ENCODE peak calls at places on chromosomes 2 and 18, in ten cellular contexts. R is heart left ventricle, S is tibial artery, O is neuronal stem cell, C is breast epithelium, N is heart right ventricle, W is K562, I is colonic mucosa, Y is SJSA1, E is upper lobe of right lung. U is an unnamed sample.

GRCh38 chr18:39685303-39685902 is 2119.8 kb upstream of the CELF4 start:
- DNase-seq in R (no peak), C (no peak), E (no peak), W (no peak), Y (no peak), N (no peak), I (no peak), S (no peak), O (peak; percentile 86), U (no peak)

GRCh38 chr2:189002079-189002478 is 27.9 kb downstream of the COL3A1 start:
- DNase-seq in E (no peak), N (no peak), O (no peak), I (no peak), C (no peak), Y (peak; percentile 52), R (no peak), W (no peak), S (no peak), U (no peak)

GRCh38 chr18:22346968-22347611 is 70.6 kb downstream of the CTAGE1 start:
- DNase-seq in O (peak; percentile 54), C (no peak), W (no peak), N (peak; percentile 81), I (peak; percentile 93), S (peak; percentile 79), R (peak; percentile 85), E (peak; percentile 84), Y (peak; percentile 59), U (peak; percentile 17)

GRCh38 chr2:45743531-45744391 is 92.3 kb downstream of the PRKCE start:
- DNase-seq in S (peak; percentile 49), W (no peak), C (no peak), E (no peak), Y (no peak), R (peak; percentile 68), I (peak; percentile 44), N (peak; percentile 39), O (no peak), U (no peak)

GRCh38 chr2:167787021-167787420 is 460.4 kb downstream of the STK39 start:
- DNase-seq in R (no peak), Y (no peak), C (no peak), I (peak; percentile 27), N (no peak), O (no peak), S (no peak), W (no peak), E (no peak), U (no peak)

GRCh38 chr18:63312731-63313408 is 6.7 kb downstream of the BCL2 start:
- DNase-seq in N (no peak), O (no peak), R (no peak), C (no peak), S (no peak), W (no peak), Y (no peak), E (no peak), I (no peak), U (no peak)

GRCh38 chr2:168816369-168816768 is 13.9 kb downstream of the NOSTRIN start:
- DNase-seq in N (no peak), E (no peak), C (no peak), Y (no peak), I (no peak), S (no peak), W (no peak), O (no peak), R (no peak), U (no peak)

GRCh38 chr2:148524519-148524919 is 120.0 kb upstream of the EPC2 start:
- DNase-seq in R (no peak), Y (no peak), N (no peak), O (no peak), C (no peak), I (no peak), S (no peak), W (no peak), E (no peak), U (no peak)

GRCh38 chr2:129849559-129850160 is 129.8 kb upstream of the RAB6C start:
- DNase-seq in Y (peak; percentile 42), E (no peak), W (peak; percentile 42), R (no peak), S (no peak), I (no peak), N (no peak), O (peak; percentile 73), C (no peak), U (peak; percentile 68)

GRCh38 chr2:86393521-86394490 is 47.4 kb upstream of the KDM3A start:
- DNase-seq in R (no peak), N (no peak), I (peak; percentile 41), C (no peak), O (no peak), Y (peak; percentile 28), E (no peak), W (no peak), S (no peak), U (no peak)

GRCh38 chr18:77111449-77112160 is 21.0 kb downstream of the MBP start:
- DNase-seq in R (peak; percentile 18), E (no peak), I (peak; percentile 47), O (no peak), S (no peak), N (no peak), C (peak; percentile 10), W (no peak), Y (no peak), U (no peak)
- H3K4me1 ChIP-seq in R (peaks cover 30% of the 10 kb centered on the region), E (peaks cover 80% of the 10 kb centered on the region), I (peaks cover 11% of the 10 kb centered on the region), O (peaks cover 5% of the 10 kb centered on the region), S (no peaks in the 10 kb centered on the region), N (peaks cover 36% of the 10 kb centered on the region), C (peaks cover 2% of the 10 kb centered on the region), W (no peaks in the 10 kb centered on the region), Y (peaks cover 25% of the 10 kb centered on the region), U (no peaks in the 10 kb centered on the region)

GRCh38 chr18:73983970-73984369 is 163.7 kb downstream of the FBXO15 start:
- DNase-seq in I (no peak), O (no peak), S (no peak), R (no peak), W (no peak), E (no peak), C (no peak), N (no peak), Y (no peak), U (no peak)

GRCh38 chr18:73986711-73987110 is 160.9 kb downstream of the FBXO15 start:
- DNase-seq in I (no peak), C (no peak), E (no peak), W (no peak), R (no peak), S (no peak), Y (no peak), N (no peak), O (no peak), U (no peak)

GRCh38 chr18:73990241-73990640 is 157.4 kb downstream of the FBXO15 start:
- DNase-seq in I (no peak), W (no peak), R (no peak), N (no peak), C (no peak), Y (no peak), E (no peak), O (no peak), S (no peak), U (no peak)

GRCh38 chr18:73985855-73986254 is 161.8 kb downstream of the FBXO15 start:
- DNase-seq in S (no peak), E (no peak), N (no peak), W (no peak), I (no peak), C (no peak), O (no peak), Y (no peak), R (no peak), U (no peak)

GRCh38 chr18:73987247-73987980 is 160.2 kb downstream of the FBXO15 start:
- DNase-seq in S (no peak), Y (no peak), W (no peak), O (no peak), C (no peak), I (no peak), E (no peak), N (no peak), R (no peak), U (no peak)
- H3K9me3 ChIP-seq in S (no peaks in the 10 kb centered on the region), Y (no peaks in the 10 kb centered on the region), W (no peaks in the 10 kb centered on the region), O (no peaks in the 10 kb centered on the region), C (no peaks in the 10 kb centered on the region), I (no peaks in the 10 kb centered on the region), E (no peaks in the 10 kb centered on the region), N (no peaks in the 10 kb centered on the region), R (no peaks in the 10 kb centered on the region), U (no peaks in the 10 kb centered on the region)

DNA sequence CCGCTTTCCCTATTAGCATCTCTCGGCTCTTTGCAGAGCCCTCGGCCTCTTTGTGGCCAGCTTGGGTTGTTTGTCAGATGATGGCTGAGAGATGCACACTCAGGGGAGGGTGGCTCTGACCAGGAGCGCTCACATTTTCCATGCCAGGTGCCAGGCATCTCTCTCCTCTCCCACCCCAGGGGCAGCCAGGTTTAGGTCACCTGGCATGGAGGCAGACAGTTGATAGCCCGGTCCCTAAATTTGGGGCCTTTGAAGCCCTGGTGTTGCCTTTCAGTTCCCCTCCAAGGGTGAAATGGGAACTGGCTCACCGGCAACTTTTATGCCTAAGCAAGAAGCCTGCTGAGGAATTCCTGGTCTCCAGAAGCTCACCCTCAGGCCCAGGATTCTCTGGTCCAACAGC is 19.1 kb downstream of the LBH start:
- DNase-seq in N (no peak), O (no peak), R (no peak), Y (no peak), W (no peak), I (no peak), E (no peak), C (no peak), S (no peak), U (no peak)
- H3K4me1 ChIP-seq in N (peaks cover 67% of the 10 kb centered on the region), O (no peaks in the 10 kb centered on the region), R (peaks cover 64% of the 10 kb centered on the region), Y (peaks cover 29% of the 10 kb centered on the region), W (peaks cover 46% of the 10 kb centered on the region), I (peaks cover 3% of the 10 kb centered on the region), E (peaks cover 63% of the 10 kb centered on the region), C (no peaks in the 10 kb centered on the region), S (no peaks in the 10 kb centered on the region), U (peaks cover 34% of the 10 kb centered on the region)

GRCh38 chr18:35278085-35278484 is 11.9 kb downstream of the ZSCAN30 start:
- DNase-seq in E (no peak), N (no peak), I (no peak), Y (no peak), S (no peak), R (no peak), W (no peak), O (no peak), C (no peak), U (no peak)

GRCh38 chr18:35282353-35282752 is 7.7 kb downstream of the ZSCAN30 start:
- DNase-seq in W (no peak), E (no peak), S (no peak), R (no peak), N (no peak), Y (peak; percentile 84), O (no peak), I (no peak), C (no peak), U (no peak)

GRCh38 chr18:35276276-35276675 is 13.8 kb downstream of the ZSCAN30 start:
- DNase-seq in O (no peak), N (no peak), R (no peak), C (no peak), W (no peak), I (no peak), S (no peak), E (no peak), Y (no peak), U (no peak)

GRCh38 chr18:35277633-35278032 is 12.4 kb downstream of the ZSCAN30 start:
- DNase-seq in N (no peak), O (no peak), I (no peak), Y (no peak), W (no peak), C (no peak), E (no peak), S (no peak), R (no peak), U (no peak)

DNA sequence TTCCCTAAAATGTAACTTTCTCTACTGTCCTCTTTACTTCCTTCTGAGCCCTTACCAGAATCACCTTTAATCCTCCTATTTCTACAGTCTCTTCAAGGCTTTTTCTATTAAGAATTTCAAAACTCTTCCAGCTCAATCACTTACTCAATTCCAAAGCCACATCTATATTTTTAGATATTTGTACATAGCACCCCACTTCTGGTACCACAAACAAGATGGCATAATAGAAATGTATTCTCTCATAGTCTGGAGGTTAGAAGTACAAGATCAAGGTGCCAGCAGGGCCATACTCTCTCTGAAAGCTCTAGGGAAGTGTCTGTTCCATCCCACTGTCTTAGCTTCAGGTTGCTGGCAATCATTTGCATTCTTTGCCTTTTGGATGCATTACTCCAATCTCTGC is 11.1 kb downstream of the ZSCAN30 start:
- DNase-seq in C (no peak), W (no peak), N (no peak), Y (no peak), R (no peak), E (no peak), S (no peak), I (no peak), O (no peak), U (no peak)
- H3K9me3 ChIP-seq in C (no peaks in the 10 kb centered on the region), W (no peaks in the 10 kb centered on the region), N (no peaks in the 10 kb centered on the region), Y (peaks cover 7% of the 10 kb centered on the region), R (no peaks in the 10 kb centered on the region), E (no peaks in the 10 kb centered on the region), S (peaks cover 4% of the 10 kb centered on the region), I (no peaks in the 10 kb centered on the region), O (peaks cover 14% of the 10 kb centered on the region), U (peaks cover 8% of the 10 kb centered on the region)

U was measured in HAP-1.